ENCODE peak calls at places on chromosome 16, in six cellular contexts. One of them, this sample, is unnamed. For H3K4me1, the result is how much of the 10 kb centered on the place peaks cover.

GRCh38 chr16:27369806-27370205 is 32.2 kb upstream of the IL21R start:
- DNase-seq in cardiac muscle cell: no peak
- DNase-seq in heart right ventricle: no peak
- DNase-seq in neural progenitor cell: no peak
- DNase-seq in mammary epithelial cell: no peak
- DNase-seq in psoas muscle: no peak
- DNase-seq in this sample: no peak

GRCh38 chr16:12613131-12613991 is 190.3 kb downstream of the CPPED1 start:
- DNase-seq in cardiac muscle cell: no peak
- DNase-seq in heart right ventricle: no peak
- DNase-seq in neural progenitor cell: no peak
- DNase-seq in mammary epithelial cell: peak
- DNase-seq in psoas muscle: no peak
- DNase-seq in this sample: peak

GRCh38 chr16:67509016-67509415 is 19.6 kb upstream of the RIPOR1 start:
- DNase-seq in cardiac muscle cell: no peak
- DNase-seq in heart right ventricle: no peak
- DNase-seq in neural progenitor cell: no peak
- DNase-seq in mammary epithelial cell: no peak
- DNase-seq in psoas muscle: no peak
- DNase-seq in this sample: no peak

GRCh38 chr16:57865746-57866528 is 63.6 kb upstream of the KIFC3 start:
- DNase-seq in cardiac muscle cell: no peak
- DNase-seq in heart right ventricle: no peak
- DNase-seq in neural progenitor cell: no peak
- DNase-seq in mammary epithelial cell: peak
- DNase-seq in psoas muscle: no peak
- DNase-seq in this sample: no peak

GRCh38 chr16:14024300-14024699 is 46.8 kb upstream of the MRTFB start:
- DNase-seq in cardiac muscle cell: peak
- DNase-seq in heart right ventricle: no peak
- DNase-seq in neural progenitor cell: no peak
- DNase-seq in mammary epithelial cell: no peak
- DNase-seq in psoas muscle: no peak
- DNase-seq in this sample: no peak

GRCh38 chr16:51881731-51882130 is 665.2 kb downstream of the TOX3 start:
- DNase-seq in cardiac muscle cell: peak
- DNase-seq in heart right ventricle: no peak
- DNase-seq in neural progenitor cell: no peak
- DNase-seq in mammary epithelial cell: no peak
- DNase-seq in psoas muscle: no peak
- DNase-seq in this sample: no peak

GRCh38 chr16:89565506-89566372 is 5.3 kb downstream of the RPL13 start:
- DNase-seq in cardiac muscle cell: peak
- DNase-seq in heart right ventricle: peak
- DNase-seq in neural progenitor cell: peak
- DNase-seq in mammary epithelial cell: peak
- DNase-seq in psoas muscle: peak
- DNase-seq in this sample: no peak

GRCh38 chr16:58684001-58684353 is 593 bp downstream of the SLC38A7 start:
- DNase-seq in cardiac muscle cell: peak
- DNase-seq in heart right ventricle: no peak
- DNase-seq in neural progenitor cell: no peak
- DNase-seq in mammary epithelial cell: peak
- DNase-seq in psoas muscle: no peak
- DNase-seq in this sample: no peak

GRCh38 chr16:31411024-31411845 is 16.9 kb downstream of the COX6A2 start:
- DNase-seq in cardiac muscle cell: no peak
- DNase-seq in heart right ventricle: no peak
- DNase-seq in neural progenitor cell: no peak
- DNase-seq in mammary epithelial cell: no peak
- DNase-seq in psoas muscle: no peak
- DNase-seq in this sample: no peak

GRCh38 chr16:48445782-48446533 is 60.7 kb upstream of the SIAH1 start:
- DNase-seq in cardiac muscle cell: no peak
- DNase-seq in heart right ventricle: no peak
- DNase-seq in neural progenitor cell: no peak
- DNase-seq in mammary epithelial cell: no peak
- DNase-seq in psoas muscle: no peak
- DNase-seq in this sample: no peak

GRCh38 chr16:50699345-50700159 is 6.1 kb downstream of the NOD2 start:
- DNase-seq in cardiac muscle cell: peak
- DNase-seq in heart right ventricle: no peak
- DNase-seq in neural progenitor cell: no peak
- DNase-seq in mammary epithelial cell: peak
- DNase-seq in psoas muscle: peak
- DNase-seq in this sample: no peak

GRCh38 chr16:35516551-35516950 is 2057.1 kb downstream of the TP53TG3F start:
- DNase-seq in cardiac muscle cell: no peak
- DNase-seq in heart right ventricle: no peak
- DNase-seq in neural progenitor cell: no peak
- DNase-seq in mammary epithelial cell: peak
- DNase-seq in psoas muscle: no peak
- DNase-seq in this sample: no peak

GRCh38 chr16:1871974-1872635 is at the start of gene MEIOB:
- DNase-seq in cardiac muscle cell: peak
- DNase-seq in heart right ventricle: peak
- DNase-seq in neural progenitor cell: peak
- DNase-seq in mammary epithelial cell: no peak
- DNase-seq in psoas muscle: peak
- DNase-seq in this sample: peak

GRCh38 chr16:719815-720506 is 985 bp upstream of the ANTKMT start:
- DNase-seq in cardiac muscle cell: no peak
- DNase-seq in heart right ventricle: no peak
- DNase-seq in neural progenitor cell: no peak
- DNase-seq in mammary epithelial cell: no peak
- DNase-seq in psoas muscle: no peak
- DNase-seq in this sample: no peak

GRCh38 chr16:8887952-8888560 is 5.9 kb downstream of the LITAFD start:
- DNase-seq in cardiac muscle cell: peak
- DNase-seq in heart right ventricle: peak
- DNase-seq in neural progenitor cell: no peak
- DNase-seq in mammary epithelial cell: no peak
- DNase-seq in psoas muscle: peak
- DNase-seq in this sample: no peak

GRCh38 chr16:73390936-73391335 is 343.0 kb upstream of the ZFHX3 start:
- DNase-seq in cardiac muscle cell: no peak
- DNase-seq in heart right ventricle: no peak
- DNase-seq in neural progenitor cell: no peak
- DNase-seq in mammary epithelial cell: no peak
- DNase-seq in psoas muscle: no peak
- DNase-seq in this sample: no peak

GRCh38 chr16:88807626-88808453 is 3.9 kb downstream of the APRT start:
- DNase-seq in cardiac muscle cell: no peak
- DNase-seq in heart right ventricle: no peak
- DNase-seq in neural progenitor cell: no peak
- DNase-seq in mammary epithelial cell: no peak
- DNase-seq in psoas muscle: no peak
- DNase-seq in this sample: no peak

GRCh38 chr16:57786632-57787518 is 15.4 kb downstream of the KIFC3 start:
- DNase-seq in cardiac muscle cell: no peak
- DNase-seq in heart right ventricle: peak
- DNase-seq in neural progenitor cell: no peak
- DNase-seq in mammary epithelial cell: no peak
- DNase-seq in psoas muscle: peak
- DNase-seq in this sample: no peak

GRCh38 chr16:83744521-83744981 is 63.2 kb upstream of the HSBP1 start:
- DNase-seq in cardiac muscle cell: no peak
- DNase-seq in heart right ventricle: peak
- DNase-seq in neural progenitor cell: no peak
- DNase-seq in mammary epithelial cell: peak
- DNase-seq in psoas muscle: peak
- DNase-seq in this sample: no peak

GRCh38 chr16:68737730-68738590 is 868 bp downstream of the CDH1 start:
- DNase-seq in cardiac muscle cell: no peak
- DNase-seq in heart right ventricle: peak
- DNase-seq in neural progenitor cell: peak
- DNase-seq in mammary epithelial cell: peak
- DNase-seq in psoas muscle: no peak
- DNase-seq in this sample: no peak

GRCh38 chr16:68734782-68735181 is 2.3 kb upstream of the CDH1 start:
- DNase-seq in cardiac muscle cell: no peak
- DNase-seq in heart right ventricle: no peak
- DNase-seq in neural progenitor cell: no peak
- DNase-seq in mammary epithelial cell: no peak
- DNase-seq in psoas muscle: no peak
- DNase-seq in this sample: no peak

GRCh38 chr16:68737046-68737729 is at the start of gene CDH1:
- DNase-seq in cardiac muscle cell: no peak
- DNase-seq in heart right ventricle: peak
- DNase-seq in neural progenitor cell: peak
- DNase-seq in mammary epithelial cell: peak
- DNase-seq in psoas muscle: no peak
- DNase-seq in this sample: peak

GRCh38 chr16:68733570-68733969 is 3.5 kb upstream of the CDH1 start:
- DNase-seq in cardiac muscle cell: no peak
- DNase-seq in heart right ventricle: no peak
- DNase-seq in neural progenitor cell: no peak
- DNase-seq in mammary epithelial cell: no peak
- DNase-seq in psoas muscle: no peak
- DNase-seq in this sample: no peak

GRCh38 chr16:68736561-68736960 is 531 bp upstream of the CDH1 start:
- DNase-seq in cardiac muscle cell: no peak
- DNase-seq in heart right ventricle: no peak
- DNase-seq in neural progenitor cell: no peak
- DNase-seq in mammary epithelial cell: no peak
- DNase-seq in psoas muscle: no peak
- DNase-seq in this sample: no peak
- H3K4me3 ChIP-seq in cardiac muscle cell: peak
- H3K4me3 ChIP-seq in heart right ventricle: no peak
- H3K4me3 ChIP-seq in neural progenitor cell: peak
- H3K4me3 ChIP-seq in mammary epithelial cell: peak
- H3K4me3 ChIP-seq in psoas muscle: no peak
- H3K4me3 ChIP-seq in this sample: no peak

GRCh38 chr16:28879261-28879840 is 1.1 kb downstream of the ATP2A1 start:
- DNase-seq in cardiac muscle cell: no peak
- DNase-seq in heart right ventricle: no peak
- DNase-seq in neural progenitor cell: peak
- DNase-seq in mammary epithelial cell: no peak
- DNase-seq in psoas muscle: no peak
- DNase-seq in this sample: no peak
- H3K4me1 ChIP-seq in cardiac muscle cell: under half
- H3K4me1 ChIP-seq in heart right ventricle: under half
- H3K4me1 ChIP-seq in neural progenitor cell: under half
- H3K4me1 ChIP-seq in mammary epithelial cell: under half
- H3K4me1 ChIP-seq in psoas muscle: under half
- H3K4me1 ChIP-seq in this sample: under half

GRCh38 chr16:24685539-24686432 is 43.7 kb upstream of the TNRC6A start:
- DNase-seq in cardiac muscle cell: peak
- DNase-seq in heart right ventricle: peak
- DNase-seq in neural progenitor cell: peak
- DNase-seq in mammary epithelial cell: peak
- DNase-seq in psoas muscle: peak
- DNase-seq in this sample: peak
- H3K4me3 ChIP-seq in cardiac muscle cell: no peak
- H3K4me3 ChIP-seq in heart right ventricle: no peak
- H3K4me3 ChIP-seq in neural progenitor cell: no peak
- H3K4me3 ChIP-seq in mammary epithelial cell: no peak
- H3K4me3 ChIP-seq in psoas muscle: no peak
- H3K4me3 ChIP-seq in this sample: no peak

GRCh38 chr16:80913397-80913796 is 93.3 kb downstream of the CMC2 start:
- DNase-seq in cardiac muscle cell: no peak
- DNase-seq in heart right ventricle: no peak
- DNase-seq in neural progenitor cell: no peak
- DNase-seq in mammary epithelial cell: no peak
- DNase-seq in psoas muscle: no peak
- DNase-seq in this sample: no peak

GRCh38 chr16:80912651-80913050 is 94.0 kb downstream of the CMC2 start:
- DNase-seq in cardiac muscle cell: no peak
- DNase-seq in heart right ventricle: no peak
- DNase-seq in neural progenitor cell: no peak
- DNase-seq in mammary epithelial cell: no peak
- DNase-seq in psoas muscle: no peak
- DNase-seq in this sample: no peak

GRCh38 chr16:80914379-80915078 is 92.2 kb downstream of the CMC2 start:
- DNase-seq in cardiac muscle cell: no peak
- DNase-seq in heart right ventricle: no peak
- DNase-seq in neural progenitor cell: no peak
- DNase-seq in mammary epithelial cell: no peak
- DNase-seq in psoas muscle: no peak
- DNase-seq in this sample: no peak

GRCh38 chr16:80910434-80910833 is 96.3 kb downstream of the CMC2 start:
- DNase-seq in cardiac muscle cell: no peak
- DNase-seq in heart right ventricle: no peak
- DNase-seq in neural progenitor cell: no peak
- DNase-seq in mammary epithelial cell: no peak
- DNase-seq in psoas muscle: no peak
- DNase-seq in this sample: no peak

GRCh38 chr16:80909720-80910119 is 97.0 kb downstream of the CMC2 start:
- DNase-seq in cardiac muscle cell: no peak
- DNase-seq in heart right ventricle: no peak
- DNase-seq in neural progenitor cell: no peak
- DNase-seq in mammary epithelial cell: no peak
- DNase-seq in psoas muscle: no peak
- DNase-seq in this sample: no peak
- H3K4me1 ChIP-seq in cardiac muscle cell: under half
- H3K4me1 ChIP-seq in heart right ventricle: under half
- H3K4me1 ChIP-seq in neural progenitor cell: under half
- H3K4me1 ChIP-seq in mammary epithelial cell: under half
- H3K4me1 ChIP-seq in psoas muscle: under half
- H3K4me1 ChIP-seq in this sample: under half

GRCh38 chr16:16960785-16961184 is 510.0 kb downstream of the XYLT1 start:
- DNase-seq in cardiac muscle cell: no peak
- DNase-seq in heart right ventricle: no peak
- DNase-seq in neural progenitor cell: no peak
- DNase-seq in mammary epithelial cell: no peak
- DNase-seq in psoas muscle: no peak
- DNase-seq in this sample: no peak
- H3K4me3 ChIP-seq in cardiac muscle cell: no peak
- H3K4me3 ChIP-seq in heart right ventricle: no peak
- H3K4me3 ChIP-seq in neural progenitor cell: no peak
- H3K4me3 ChIP-seq in mammary epithelial cell: no peak
- H3K4me3 ChIP-seq in psoas muscle: no peak
- H3K4me3 ChIP-seq in this sample: no peak

GRCh38 chr16:15743657-15744056 is 93.6 kb downstream of the NDE1 start:
- DNase-seq in cardiac muscle cell: no peak
- DNase-seq in heart right ventricle: no peak
- DNase-seq in neural progenitor cell: no peak
- DNase-seq in mammary epithelial cell: no peak
- DNase-seq in psoas muscle: no peak
- DNase-seq in this sample: no peak
- H3K4me1 ChIP-seq in cardiac muscle cell: under half
- H3K4me1 ChIP-seq in heart right ventricle: under half
- H3K4me1 ChIP-seq in neural progenitor cell: under half
- H3K4me1 ChIP-seq in mammary epithelial cell: under half
- H3K4me1 ChIP-seq in psoas muscle: under half
- H3K4me1 ChIP-seq in this sample: under half